ENCODE peak calls at places on chromosomes 3 and 15, in ten cellular contexts. X is spleen; H is DND-41; R is aorta; G is HCT116; I is HepG2; N is CD8-positive, alpha-beta T cell; U is mesendoderm; D is cardiac muscle cell; Y is H9. A is an unnamed sample.

GRCh38 chr3:77536038-77536775 is 496.3 kb downstream of the ROBO2 start:
- DNase-seq in X (no peak), R (no peak), G (no peak), U (peak; percentile 73), H (no peak), D (no peak), Y (peak; percentile 43), I (no peak), N (no peak), A (no peak)

GRCh38 chr15:88393719-88394519 is 73.3 kb downstream of the MRPL46 start:
- DNase-seq in X (no peak), I (no peak), D (no peak), U (no peak), G (no peak), N (no peak), H (no peak), R (no peak), Y (no peak), A (no peak)

GRCh38 chr3:41318520-41318919 is 119.2 kb downstream of the CTNNB1 start:
- DNase-seq in G (peak; percentile 15), Y (no peak), D (no peak), X (no peak), H (no peak), U (no peak), R (no peak), N (no peak), I (peak; percentile 38), A (no peak)

GRCh38 chr3:192237992-192238608 is 489.2 kb downstream of the FGF12 start:
- DNase-seq in U (no peak), X (no peak), Y (peak; percentile 39), D (no peak), R (no peak), H (no peak), N (no peak), I (no peak), G (no peak), A (no peak)

GRCh38 chr3:99780749-99781148 is 36.9 kb upstream of the CMSS1 start:
- DNase-seq in D (peak; percentile 47), R (no peak), H (peak; percentile 6), U (no peak), X (no peak), N (no peak), Y (no peak), G (no peak), I (no peak), A (no peak)

GRCh38 chr3:187987919-187988318 is 166.0 kb upstream of the LPP start:
- DNase-seq in N (peak; percentile 43), G (no peak), U (no peak), D (no peak), X (no peak), H (no peak), Y (no peak), I (no peak), R (no peak), A (peak; percentile 38)

GRCh38 chr3:182215881-182216280 is 504.2 kb downstream of the SOX2 start:
- DNase-seq in G (no peak), H (no peak), I (no peak), N (no peak), U (no peak), Y (no peak), D (no peak), R (no peak), X (no peak), A (no peak)

GRCh38 chr3:79815478-79815877 is 47.7 kb upstream of the ROBO1 start:
- DNase-seq in G (no peak), U (no peak), X (no peak), H (no peak), D (no peak), Y (no peak), N (no peak), I (no peak), R (no peak), A (no peak)

GRCh38 chr3:38507120-38507519 is 11.0 kb downstream of the EXOG start:
- DNase-seq in G (no peak), H (no peak), Y (no peak), N (no peak), I (no peak), X (no peak), R (no peak), U (no peak), D (no peak), A (no peak)

GRCh38 chr15:57619746-57620145 is 28.0 kb downstream of the MYZAP start:
- DNase-seq in R (no peak), N (no peak), X (no peak), U (peak; percentile 58), H (no peak), D (no peak), G (no peak), I (no peak), Y (no peak), A (no peak)

GRCh38 chr3:151226825-151227224 is 23.8 kb upstream of the GPR171 start:
- DNase-seq in G (no peak), D (no peak), H (no peak), I (no peak), U (no peak), N (no peak), X (no peak), Y (no peak), R (no peak), A (no peak)

GRCh38 chr15:50244959-50245624 is 20.4 kb downstream of the HDC start:
- DNase-seq in Y (no peak), G (no peak), H (no peak), X (no peak), I (no peak), R (no peak), U (no peak), N (no peak), D (no peak), A (no peak)

GRCh38 chr3:66450389-66451022 is 50.3 kb downstream of the LRIG1 start:
- DNase-seq in R (peak; percentile 64), U (no peak), G (no peak), I (no peak), N (no peak), X (no peak), H (no peak), D (peak; percentile 83), Y (no peak), A (no peak)

GRCh38 chr15:101189708-101190107 is 62.1 kb downstream of the CHSY1 start:
- DNase-seq in N (no peak), R (no peak), I (no peak), G (no peak), Y (no peak), X (no peak), H (no peak), U (no peak), D (no peak), A (no peak)

GRCh38 chr15:64739216-64739976 is 36.0 kb downstream of the RBPMS2 start:
- DNase-seq in H (no peak), Y (no peak), U (no peak), N (no peak), G (no peak), I (no peak), R (no peak), D (peak; percentile 47), X (no peak), A (no peak)
- H3K27ac ChIP-seq in H (no peak overlapping the region), Y (no peak overlapping the region), U (no peak overlapping the region), N (no peak overlapping the region), G (no peak overlapping the region), I (no peak overlapping the region), R (no peak overlapping the region), D (no peak overlapping the region), X (no peak overlapping the region), A (no peak overlapping the region)

DNA sequence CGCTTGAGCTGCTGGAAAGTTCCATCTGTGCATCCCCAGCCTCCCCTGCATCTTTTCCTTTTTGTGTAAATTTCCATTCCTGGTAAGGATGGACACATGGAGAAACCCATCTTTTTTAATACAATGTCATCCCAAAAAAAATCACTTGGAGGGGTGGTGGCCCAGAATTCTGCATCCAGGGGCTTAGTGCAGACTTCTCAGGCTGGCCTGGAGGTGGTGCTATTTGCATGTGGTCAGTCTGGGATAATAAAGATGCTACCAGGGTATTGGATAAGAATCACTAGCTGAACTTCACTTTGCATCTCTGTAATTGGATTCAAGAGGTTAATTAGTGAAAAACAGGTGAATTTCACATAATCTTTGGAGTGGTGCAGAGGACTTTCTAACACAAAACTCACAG is 1.8 kb upstream of the ZSCAN2 start:
- DNase-seq in X (no peak), D (peak; percentile 72), U (peak; percentile 75), Y (peak; percentile 64), G (peak; percentile 44), I (peak; percentile 65), R (no peak), H (peak; percentile 41), N (no peak), A (no peak)
- H3K4me1 ChIP-seq in X (peaks cover 48% of the 10 kb centered on the region), D (no peaks in the 10 kb centered on the region), U (no peaks in the 10 kb centered on the region), Y (no peaks in the 10 kb centered on the region), G (peaks cover 11% of the 10 kb centered on the region), I (peaks cover 60% of the 10 kb centered on the region), R (no peaks in the 10 kb centered on the region), H (peaks cover 67% of the 10 kb centered on the region), N (peaks cover 33% of the 10 kb centered on the region), A (peaks cover 35% of the 10 kb centered on the region)

DNA sequence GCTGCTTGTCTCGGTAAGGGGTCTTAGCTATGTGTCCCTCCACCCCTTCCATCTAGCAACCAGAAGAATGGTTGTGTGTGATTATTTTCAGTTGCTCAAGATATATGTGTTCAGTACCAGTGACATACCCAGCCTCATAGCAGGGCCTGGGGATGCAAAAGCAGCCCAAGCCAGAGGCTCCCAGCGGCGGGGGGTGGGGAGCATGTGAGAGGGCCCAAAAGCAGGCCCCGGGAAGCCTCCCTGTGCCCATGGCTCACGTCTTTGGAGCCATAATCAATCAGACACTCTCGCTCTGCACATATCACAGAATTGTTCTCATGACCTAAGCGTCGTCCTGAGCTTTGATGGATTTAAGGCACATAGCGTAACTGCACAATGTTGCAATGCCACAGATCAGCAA is 20.8 kb downstream of the KLHL25 start:
- DNase-seq in I (no peak), N (no peak), G (no peak), D (no peak), X (no peak), R (no peak), U (no peak), Y (no peak), H (no peak), A (no peak)
- H3K27ac ChIP-seq in I (no peak overlapping the region), N (no peak overlapping the region), G (no peak overlapping the region), D (no peak overlapping the region), X (no peak overlapping the region), R (no peak overlapping the region), U (no peak overlapping the region), Y (no peak overlapping the region), H (no peak overlapping the region), A (no peak overlapping the region)

DNA sequence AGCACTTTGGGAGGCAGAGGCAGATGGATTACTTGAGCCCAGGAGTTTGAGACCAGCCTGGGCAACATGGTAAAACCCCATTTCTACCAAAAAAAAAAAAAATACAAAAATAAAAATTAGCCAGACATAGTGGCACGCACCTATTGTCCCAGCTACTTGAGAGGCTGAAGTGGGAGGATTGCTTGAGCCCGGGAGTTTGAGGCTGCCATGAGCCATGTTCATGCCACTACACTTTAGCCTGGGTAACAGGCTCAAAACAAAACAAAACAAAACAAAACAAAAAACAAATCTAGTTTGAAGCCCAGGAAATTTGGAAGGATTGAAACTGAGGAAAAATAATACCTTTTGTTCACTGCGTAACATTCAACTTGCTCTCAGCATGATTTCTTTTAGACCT is 16.6 kb downstream of the TMOD3 start:
- DNase-seq in H (no peak), I (no peak), N (no peak), Y (no peak), U (no peak), R (no peak), X (no peak), D (no peak), G (no peak), A (no peak)
- H3K4me1 ChIP-seq in H (peaks cover 25% of the 10 kb centered on the region), I (peaks cover 41% of the 10 kb centered on the region), N (peaks cover 42% of the 10 kb centered on the region), Y (peaks cover 5% of the 10 kb centered on the region), U (peaks cover 7% of the 10 kb centered on the region), R (peaks cover 16% of the 10 kb centered on the region), X (peaks cover 55% of the 10 kb centered on the region), D (peaks cover 35% of the 10 kb centered on the region), G (peaks cover 95% of the 10 kb centered on the region), A (peaks cover 77% of the 10 kb centered on the region)